ENCODE peak calls at places on chromosome 22, in nine cellular contexts. U, J, F, M, O, X, S, R and E are unnamed samples.

GRCh38 chr22:39611360-39611759 is 40.8 kb downstream of the CACNA1I start:
- DNase-seq in X (no peak), U (no peak), J (no peak), M (no peak), F (no peak), R (no peak), S (no peak), O (no peak), E (no peak)

GRCh38 chr22:49733631-49734030 is 94.0 kb downstream of the BRD1 start:
- DNase-seq in O (no peak), S (no peak), R (peak; percentile 29), U (peak; percentile 13), J (no peak), M (no peak), F (no peak), X (no peak), E (no peak)

GRCh38 chr22:41907436-41908401 is 7.2 kb downstream of the SHISA8 start:
- DNase-seq in R (peak; percentile 74), M (no peak), X (no peak), S (no peak), J (no peak), F (no peak), U (peak; percentile 40), O (no peak), E (no peak)

GRCh38 chr22:43098356-43098755 is 9.2 kb upstream of the TTLL1 start:
- DNase-seq in F (no peak), R (no peak), J (no peak), X (no peak), U (no peak), O (no peak), M (no peak), S (no peak), E (no peak)

GRCh38 chr22:37904572-37905533 is 1.2 kb upstream of the MICALL1 start:
- DNase-seq in R (no peak), M (peak; percentile 77), U (peak; percentile 74), J (peak; percentile 72), S (peak; percentile 83), F (peak; percentile 39), X (no peak), O (peak; percentile 83), E (peak; percentile 99)

GRCh38 chr22:36321797-36322601 is 65.8 kb downstream of the MYH9 start:
- DNase-seq in J (no peak), M (no peak), S (no peak), F (no peak), O (no peak), R (no peak), U (no peak), X (no peak), E (no peak)

GRCh38 chr22:27107824-27108223 is 450.4 kb downstream of the MIAT start:
- DNase-seq in R (no peak), F (no peak), X (peak; percentile 54), S (peak; percentile 80), O (peak; percentile 88), M (peak; percentile 2), J (peak; percentile 67), U (peak; percentile 50), E (peak; percentile 99)

GRCh38 chr22:50641696-50642607 is 14.0 kb upstream of the ARSA start:
- DNase-seq in S (no peak), O (peak; percentile 64), U (peak; percentile 86), F (no peak), M (no peak), R (peak; percentile 96), X (peak; percentile 41), J (no peak), E (peak; percentile 14)

GRCh38 chr22:27775698-27776409 is 25.7 kb downstream of the MN1 start:
- DNase-seq in J (no peak), U (peak; percentile 73), X (no peak), F (no peak), O (no peak), M (no peak), R (peak; percentile 78), S (no peak), E (no peak)

GRCh38 chr22:22084089-22084711 is 101.6 kb upstream of the TOP3B start:
- DNase-seq in M (no peak), S (no peak), J (no peak), F (no peak), U (no peak), O (no peak), X (no peak), R (no peak), E (no peak)

GRCh38 chr22:39148727-39149535 is 3.5 kb downstream of the CBX7 start:
- DNase-seq in U (peak; percentile 86), X (peak; percentile 58), J (no peak), F (no peak), O (peak; percentile 88), S (no peak), M (no peak), R (peak; percentile 93), E (no peak)

GRCh38 chr22:42747701-42748513 is 27.2 kb upstream of the A4GALT start:
- DNase-seq in F (no peak), O (no peak), S (no peak), U (no peak), X (no peak), J (no peak), R (peak; percentile 69), M (no peak), E (peak; percentile 77)

GRCh38 chr22:46356496-46357185 is 21.1 kb downstream of the TRMU start:
- DNase-seq in M (no peak), X (no peak), F (no peak), O (no peak), J (no peak), R (peak; percentile 50), S (no peak), U (no peak), E (no peak)

GRCh38 chr22:29216873-29217666 is 11.4 kb downstream of the EMID1 start:
- DNase-seq in J (no peak), M (no peak), U (no peak), X (no peak), F (no peak), O (peak; percentile 64), S (no peak), R (peak; percentile 45), E (peak; percentile 29)

GRCh38 chr22:39349967-39350802 is at the start of gene SYNGR1:
- DNase-seq in J (no peak), M (peak; percentile 14), O (no peak), X (peak; percentile 34), U (peak; percentile 78), R (no peak), S (peak; percentile 24), F (no peak), E (no peak)

GRCh38 chr22:41725510-41726110 is 26.3 kb downstream of the MEI1 start:
- DNase-seq in O (no peak), X (no peak), J (no peak), M (peak; percentile 78), U (no peak), F (no peak), R (no peak), S (peak; percentile 72), E (peak; percentile 13)

GRCh38 chr22:44753189-44754042 is 1.0 kb downstream of the ARHGAP8 start:
- DNase-seq in R (peak; percentile 53), S (no peak), J (no peak), F (peak; percentile 45), U (peak; percentile 69), O (no peak), M (no peak), X (no peak), E (peak; percentile 40)

GRCh38 chr22:33971561-33971961 is 51.3 kb upstream of the LARGE1 start:
- DNase-seq in U (no peak), J (no peak), M (no peak), R (no peak), X (no peak), F (no peak), O (no peak), S (no peak), E (peak; percentile 1)

GRCh38 chr22:40684728-40685127 is 5.4 kb downstream of the MCHR1 start:
- DNase-seq in X (no peak), J (no peak), R (peak; percentile 59), O (no peak), S (no peak), M (no peak), U (peak; percentile 93), F (no peak), E (no peak)
- H3K4me3 ChIP-seq in X (no peak overlapping the region), J (no peak overlapping the region), R (peak overlapping the region; percentile 35), O (no peak overlapping the region), S (no peak overlapping the region), M (no peak overlapping the region), U (peak overlapping the region; percentile 0), F (no peak overlapping the region), E (no peak overlapping the region)

GRCh38 chr22:30265131-30265720 is 1.4 kb downstream of the OSM start:
- DNase-seq in J (no peak), F (no peak), X (no peak), O (no peak), M (no peak), R (no peak), U (no peak), S (no peak), E (no peak)
- H3K27me3 ChIP-seq in J (no peaks in the 10 kb centered on the region), F (no peaks in the 10 kb centered on the region), X (peaks cover 11% of the 10 kb centered on the region), O (no peaks in the 10 kb centered on the region), M (no peaks in the 10 kb centered on the region), R (peaks cover 3% of the 10 kb centered on the region), U (no peaks in the 10 kb centered on the region), S (no peaks in the 10 kb centered on the region), E (peaks cover 2% of the 10 kb centered on the region)

DNA sequence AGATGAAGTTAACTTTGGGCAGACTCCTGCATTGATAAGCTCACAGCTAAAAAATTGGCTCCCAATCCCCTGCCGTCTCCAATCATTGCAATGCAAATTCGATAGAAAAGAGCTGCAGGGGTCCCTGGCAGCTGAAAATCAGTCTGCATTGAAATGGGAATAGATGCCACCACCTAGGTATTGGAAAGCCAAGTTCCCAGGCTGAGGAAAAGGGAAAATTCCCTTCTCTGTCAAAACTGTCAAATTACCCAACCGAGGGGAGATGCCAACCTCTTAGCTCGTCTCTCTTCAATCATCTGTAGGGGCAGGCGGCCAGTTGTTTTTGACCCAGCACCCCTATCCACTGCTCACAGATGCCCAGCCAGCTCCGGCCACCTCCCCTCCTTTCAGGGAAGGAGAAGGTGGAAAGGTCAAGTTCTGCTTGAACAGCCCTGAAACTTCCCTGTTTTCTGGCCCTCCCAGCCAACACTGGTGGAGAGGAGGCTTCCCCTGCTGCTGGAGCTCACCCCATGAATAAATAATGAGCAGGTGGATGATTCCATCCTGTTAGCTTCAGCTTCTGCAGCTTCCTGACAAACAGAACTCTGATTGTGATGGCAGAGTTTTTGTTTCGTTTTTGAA is 916.3 kb downstream of the TBC1D22A start:
- DNase-seq in U (peak; percentile 68), F (no peak), O (no peak), M (peak; percentile 12), S (no peak), X (no peak), J (no peak), R (peak; percentile 76), E (no peak)
- H3K4me3 ChIP-seq in U (no peak overlapping the region), F (no peak overlapping the region), O (no peak overlapping the region), M (no peak overlapping the region), S (no peak overlapping the region), X (no peak overlapping the region), J (no peak overlapping the region), R (no peak overlapping the region), E (no peak overlapping the region)

GRCh38 chr22:20430641-20431519 is 6.7 kb downstream of the SCARF2 start:
- DNase-seq in X (peak; percentile 44), J (no peak), F (no peak), R (peak; percentile 93), M (no peak), O (peak; percentile 80), U (peak; percentile 87), S (peak; percentile 60), E (peak; percentile 15)
- H3K27me3 ChIP-seq in X (peaks cover 26% of the 10 kb centered on the region), J (no peaks in the 10 kb centered on the region), F (no peaks in the 10 kb centered on the region), R (peaks cover 38% of the 10 kb centered on the region), M (peaks cover 39% of the 10 kb centered on the region), O (no peaks in the 10 kb centered on the region), U (peaks cover 60% of the 10 kb centered on the region), S (no peaks in the 10 kb centered on the region), E (peaks cover 26% of the 10 kb centered on the region)